ENCODE peak calls at places on chromosome 1, in nine cellular contexts. One of them, this sample, is unnamed.

GRCh38 chr1:154608522-154609294 is 722 bp upstream of the ADAR start:
- DNase-seq in A549: peak
- DNase-seq in psoas muscle: peak
- DNase-seq in GM12865: peak
- DNase-seq in endothelial cell: peak
- DNase-seq in stomach: peak
- DNase-seq in neural crest cell: peak
- DNase-seq in ascending aorta: no peak
- DNase-seq in B cell: peak
- DNase-seq in this sample: peak

GRCh38 chr1:147673816-147674215 is 3.5 kb upstream of the ACP6 start:
- DNase-seq in A549: no peak
- DNase-seq in psoas muscle: no peak
- DNase-seq in GM12865: no peak
- DNase-seq in endothelial cell: no peak
- DNase-seq in stomach: no peak
- DNase-seq in neural crest cell: no peak
- DNase-seq in ascending aorta: no peak
- DNase-seq in B cell: no peak
- DNase-seq in this sample: no peak

GRCh38 chr1:200154069-200154767 is 126.7 kb downstream of the NR5A2 start:
- DNase-seq in A549: no peak
- DNase-seq in psoas muscle: no peak
- DNase-seq in GM12865: peak
- DNase-seq in endothelial cell: peak
- DNase-seq in stomach: no peak
- DNase-seq in neural crest cell: no peak
- DNase-seq in ascending aorta: no peak
- DNase-seq in B cell: peak
- DNase-seq in this sample: peak

GRCh38 chr1:214739621-214740238 is 136.7 kb downstream of the CENPF start:
- DNase-seq in A549: no peak
- DNase-seq in psoas muscle: no peak
- DNase-seq in GM12865: no peak
- DNase-seq in endothelial cell: no peak
- DNase-seq in stomach: no peak
- DNase-seq in neural crest cell: no peak
- DNase-seq in ascending aorta: no peak
- DNase-seq in B cell: no peak
- DNase-seq in this sample: no peak

GRCh38 chr1:157369808-157370521 is 182.3 kb downstream of the FCRL5 start:
- DNase-seq in A549: peak
- DNase-seq in psoas muscle: no peak
- DNase-seq in GM12865: peak
- DNase-seq in endothelial cell: peak
- DNase-seq in stomach: peak
- DNase-seq in neural crest cell: peak
- DNase-seq in ascending aorta: no peak
- DNase-seq in B cell: peak
- DNase-seq in this sample: peak

GRCh38 chr1:161162052-161162451 is 2.8 kb downstream of the USP21 start:
- DNase-seq in A549: no peak
- DNase-seq in psoas muscle: no peak
- DNase-seq in GM12865: no peak
- DNase-seq in endothelial cell: no peak
- DNase-seq in stomach: no peak
- DNase-seq in neural crest cell: no peak
- DNase-seq in ascending aorta: no peak
- DNase-seq in B cell: no peak
- DNase-seq in this sample: no peak

GRCh38 chr1:215023151-215023832 is 59.2 kb upstream of the KCNK2 start:
- DNase-seq in A549: no peak
- DNase-seq in psoas muscle: no peak
- DNase-seq in GM12865: no peak
- DNase-seq in endothelial cell: no peak
- DNase-seq in stomach: no peak
- DNase-seq in neural crest cell: no peak
- DNase-seq in ascending aorta: no peak
- DNase-seq in B cell: no peak
- DNase-seq in this sample: no peak

GRCh38 chr1:3814771-3815561 is 18.7 kb upstream of the LRRC47 start:
- DNase-seq in A549: no peak
- DNase-seq in psoas muscle: no peak
- DNase-seq in GM12865: no peak
- DNase-seq in endothelial cell: no peak
- DNase-seq in stomach: no peak
- DNase-seq in neural crest cell: no peak
- DNase-seq in ascending aorta: no peak
- DNase-seq in B cell: no peak
- DNase-seq in this sample: no peak

GRCh38 chr1:29736582-29737188 is 500.4 kb downstream of the PTPRU start:
- DNase-seq in A549: peak
- DNase-seq in psoas muscle: no peak
- DNase-seq in GM12865: peak
- DNase-seq in endothelial cell: peak
- DNase-seq in stomach: no peak
- DNase-seq in neural crest cell: peak
- DNase-seq in ascending aorta: no peak
- DNase-seq in B cell: no peak
- DNase-seq in this sample: no peak

GRCh38 chr1:39407889-39408640 is 83.4 kb upstream of the BMP8A start:
- DNase-seq in A549: no peak
- DNase-seq in psoas muscle: no peak
- DNase-seq in GM12865: no peak
- DNase-seq in endothelial cell: no peak
- DNase-seq in stomach: no peak
- DNase-seq in neural crest cell: no peak
- DNase-seq in ascending aorta: no peak
- DNase-seq in B cell: no peak
- DNase-seq in this sample: no peak

GRCh38 chr1:23742670-23743286 is 493 bp upstream of the ELOA start:
- DNase-seq in A549: no peak
- DNase-seq in psoas muscle: peak
- DNase-seq in GM12865: no peak
- DNase-seq in endothelial cell: no peak
- DNase-seq in stomach: no peak
- DNase-seq in neural crest cell: no peak
- DNase-seq in ascending aorta: no peak
- DNase-seq in B cell: no peak
- DNase-seq in this sample: no peak

GRCh38 chr1:8963940-8964339 is 18.3 kb downstream of the CA6 start:
- DNase-seq in A549: no peak
- DNase-seq in psoas muscle: no peak
- DNase-seq in GM12865: no peak
- DNase-seq in endothelial cell: no peak
- DNase-seq in stomach: no peak
- DNase-seq in neural crest cell: no peak
- DNase-seq in ascending aorta: no peak
- DNase-seq in B cell: no peak
- DNase-seq in this sample: no peak

GRCh38 chr1:84704872-84705426 is 14.7 kb upstream of the SSX2IP start:
- DNase-seq in A549: no peak
- DNase-seq in psoas muscle: no peak
- DNase-seq in GM12865: no peak
- DNase-seq in endothelial cell: no peak
- DNase-seq in stomach: no peak
- DNase-seq in neural crest cell: no peak
- DNase-seq in ascending aorta: no peak
- DNase-seq in B cell: peak
- DNase-seq in this sample: no peak

DNA sequence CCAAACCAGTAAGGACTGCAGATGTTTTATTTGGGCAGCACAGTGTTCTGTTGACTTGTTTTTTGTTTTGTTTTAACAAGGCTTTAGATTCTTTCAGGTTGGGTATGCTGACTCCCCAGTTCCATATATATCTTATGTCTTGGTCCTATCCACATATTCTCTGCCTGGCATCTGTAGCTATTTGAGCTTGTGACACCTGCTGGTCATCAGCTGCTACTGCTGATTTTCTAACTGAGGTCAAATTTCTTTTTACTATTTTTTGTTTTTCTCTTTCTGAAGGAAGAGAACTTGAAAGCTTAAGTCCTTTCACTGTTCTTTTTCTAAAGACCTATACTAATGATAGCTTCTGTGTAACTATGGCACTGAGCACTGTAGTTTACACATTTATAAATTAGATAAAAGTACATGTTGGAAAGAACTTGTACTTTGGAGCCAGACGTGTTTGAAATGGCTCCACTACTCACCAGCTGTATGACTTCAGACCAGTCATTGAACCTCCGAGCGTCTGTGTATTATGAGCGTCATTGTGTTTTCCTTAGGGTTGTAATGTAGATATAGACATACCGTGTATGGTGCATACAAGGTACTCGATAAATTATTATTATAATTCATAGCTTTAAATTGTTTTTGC is 109.4 kb downstream of the NRDC start:
- DNase-seq in A549: peak
- DNase-seq in psoas muscle: no peak
- DNase-seq in GM12865: peak
- DNase-seq in endothelial cell: no peak
- DNase-seq in stomach: no peak
- DNase-seq in neural crest cell: no peak
- DNase-seq in ascending aorta: no peak
- DNase-seq in B cell: peak
- DNase-seq in this sample: peak
- TF ChIP-seq CTCF in A549: peak
- TF ChIP-seq CTCF in psoas muscle: peak
- TF ChIP-seq CTCF in GM12865: peak
- TF ChIP-seq CTCF in endothelial cell: peak
- TF ChIP-seq CTCF in stomach: peak
- TF ChIP-seq CTCF in neural crest cell: peak
- TF ChIP-seq CTCF in ascending aorta: peak
- TF ChIP-seq CTCF in B cell: peak
- TF ChIP-seq CTCF in this sample: peak

GRCh38 chr1:221549815-221550214 is 192.1 kb downstream of the DUSP10 start:
- DNase-seq in A549: no peak
- DNase-seq in psoas muscle: no peak
- DNase-seq in GM12865: no peak
- DNase-seq in endothelial cell: no peak
- DNase-seq in stomach: no peak
- DNase-seq in neural crest cell: no peak
- DNase-seq in ascending aorta: no peak
- DNase-seq in B cell: no peak
- DNase-seq in this sample: no peak
- TF ChIP-seq CTCF in A549: no peak
- TF ChIP-seq CTCF in psoas muscle: no peak
- TF ChIP-seq CTCF in GM12865: no peak
- TF ChIP-seq CTCF in endothelial cell: no peak
- TF ChIP-seq CTCF in stomach: no peak
- TF ChIP-seq CTCF in neural crest cell: no peak
- TF ChIP-seq CTCF in ascending aorta: no peak
- TF ChIP-seq CTCF in B cell: no peak
- TF ChIP-seq CTCF in this sample: no peak

GRCh38 chr1:118075116-118075515 is 109.9 kb downstream of the SPAG17 start:
- DNase-seq in A549: no peak
- DNase-seq in psoas muscle: no peak
- DNase-seq in GM12865: no peak
- DNase-seq in endothelial cell: no peak
- DNase-seq in stomach: no peak
- DNase-seq in neural crest cell: no peak
- DNase-seq in ascending aorta: no peak
- DNase-seq in B cell: no peak
- DNase-seq in this sample: no peak

GRCh38 chr1:118081387-118081786 is 103.6 kb downstream of the SPAG17 start:
- DNase-seq in A549: no peak
- DNase-seq in psoas muscle: no peak
- DNase-seq in GM12865: peak
- DNase-seq in endothelial cell: no peak
- DNase-seq in stomach: no peak
- DNase-seq in neural crest cell: no peak
- DNase-seq in ascending aorta: no peak
- DNase-seq in B cell: no peak
- DNase-seq in this sample: peak

GRCh38 chr1:118082984-118083383 is 102.0 kb downstream of the SPAG17 start:
- DNase-seq in A549: no peak
- DNase-seq in psoas muscle: no peak
- DNase-seq in GM12865: no peak
- DNase-seq in endothelial cell: no peak
- DNase-seq in stomach: no peak
- DNase-seq in neural crest cell: no peak
- DNase-seq in ascending aorta: no peak
- DNase-seq in B cell: no peak
- DNase-seq in this sample: no peak

GRCh38 chr1:118074101-118074500 is 110.9 kb downstream of the SPAG17 start:
- DNase-seq in A549: no peak
- DNase-seq in psoas muscle: no peak
- DNase-seq in GM12865: no peak
- DNase-seq in endothelial cell: no peak
- DNase-seq in stomach: no peak
- DNase-seq in neural crest cell: no peak
- DNase-seq in ascending aorta: no peak
- DNase-seq in B cell: no peak
- DNase-seq in this sample: no peak

GRCh38 chr1:118077331-118078055 is 107.5 kb downstream of the SPAG17 start:
- DNase-seq in A549: peak
- DNase-seq in psoas muscle: no peak
- DNase-seq in GM12865: peak
- DNase-seq in endothelial cell: peak
- DNase-seq in stomach: no peak
- DNase-seq in neural crest cell: no peak
- DNase-seq in ascending aorta: no peak
- DNase-seq in B cell: no peak
- DNase-seq in this sample: no peak
- TF ChIP-seq CTCF in A549: peak
- TF ChIP-seq CTCF in psoas muscle: peak
- TF ChIP-seq CTCF in GM12865: peak
- TF ChIP-seq CTCF in endothelial cell: peak
- TF ChIP-seq CTCF in stomach: peak
- TF ChIP-seq CTCF in neural crest cell: peak
- TF ChIP-seq CTCF in ascending aorta: no peak
- TF ChIP-seq CTCF in B cell: no peak
- TF ChIP-seq CTCF in this sample: peak

DNA sequence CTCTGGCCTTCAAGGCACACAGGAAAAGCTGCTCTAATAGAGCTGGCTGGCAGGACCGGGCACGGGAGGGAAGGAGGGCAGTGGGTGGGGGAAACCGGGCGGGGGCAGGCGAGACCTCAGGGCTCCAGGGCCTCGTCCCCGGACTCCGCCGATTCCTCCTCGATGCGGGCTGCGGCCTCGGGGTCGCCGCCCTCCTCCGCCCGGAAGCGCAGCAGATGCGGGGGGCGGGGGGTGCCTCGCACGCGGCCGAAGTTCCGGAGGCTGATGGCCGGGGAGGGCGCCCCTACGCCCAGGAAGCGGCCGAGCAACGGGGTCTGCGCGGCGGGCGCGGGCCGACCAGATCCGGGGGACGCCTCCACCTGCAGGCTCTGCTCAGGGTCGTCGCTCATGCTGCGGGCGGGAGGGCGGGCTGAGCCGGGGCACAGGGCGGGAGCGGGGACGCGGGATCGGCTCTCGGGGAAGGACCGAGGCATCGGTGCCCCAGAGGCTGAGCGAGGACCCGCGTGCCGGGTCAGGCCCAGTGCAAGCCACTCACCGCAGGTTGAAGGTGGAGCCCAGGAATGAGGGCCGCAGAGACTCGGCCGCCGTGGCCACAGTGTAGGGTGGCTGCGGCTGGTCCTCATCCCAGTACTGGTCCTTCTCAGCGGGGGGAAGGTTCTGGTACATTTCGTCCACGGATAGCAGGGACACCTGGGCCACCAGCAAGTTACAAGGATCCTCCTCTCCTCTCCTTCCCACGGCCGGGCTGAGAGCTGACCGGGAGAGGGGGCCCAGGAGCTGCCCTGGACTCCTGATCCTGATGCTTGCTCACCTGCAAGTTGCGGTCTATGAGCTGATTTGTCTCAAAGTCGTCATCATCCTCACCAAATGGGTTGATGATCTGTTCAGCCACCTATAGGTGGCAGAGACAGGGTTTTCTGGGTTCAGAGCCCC is 3.6 kb downstream of the BEST4 start:
- DNase-seq in A549: no peak
- DNase-seq in psoas muscle: no peak
- DNase-seq in GM12865: peak
- DNase-seq in endothelial cell: no peak
- DNase-seq in stomach: no peak
- DNase-seq in neural crest cell: no peak
- DNase-seq in ascending aorta: no peak
- DNase-seq in B cell: peak
- DNase-seq in this sample: peak
- TF ChIP-seq CTCF in A549: no peak
- TF ChIP-seq CTCF in psoas muscle: no peak
- TF ChIP-seq CTCF in GM12865: no peak
- TF ChIP-seq CTCF in endothelial cell: no peak
- TF ChIP-seq CTCF in stomach: no peak
- TF ChIP-seq CTCF in neural crest cell: no peak
- TF ChIP-seq CTCF in ascending aorta: no peak
- TF ChIP-seq CTCF in B cell: peak
- TF ChIP-seq CTCF in this sample: no peak

This sample was measured in GM13977.